ENCODE peak calls at places on chromosomes 3 and 15, in five cellular contexts. O is mesenchymal stem cell, C is fibroblast of mammary gland, H is tibial nerve, T is AG04450. P is an unnamed sample.

GRCh38 chr3:51703776-51704510 is 2.9 kb upstream of the GRM2 start:
- DNase-seq in T (no peak), H (no peak), C (no peak), O (no peak), P (no peak)

GRCh38 chr3:55584716-55585368 is 97.7 kb upstream of the WNT5A start:
- DNase-seq in C (no peak), T (no peak), O (no peak), H (no peak), P (no peak)

GRCh38 chr3:52238193-52238760 is 681 bp downstream of the TWF2 start:
- DNase-seq in T (no peak), O (peak), H (no peak), C (no peak), P (no peak)

GRCh38 chr15:48315041-48315440 is 16.2 kb upstream of the DUT start:
- DNase-seq in T (no peak), O (no peak), C (no peak), H (no peak), P (no peak)

GRCh38 chr3:85360742-85361387 is 402.1 kb downstream of the CADM2 start:
- DNase-seq in C (peak), O (no peak), T (no peak), H (peak), P (peak)

GRCh38 chr3:185400340-185400667 is 37.4 kb downstream of the MAP3K13 start:
- DNase-seq in H (no peak), C (peak), O (no peak), T (no peak), P (no peak)

GRCh38 chr3:121998588-121999473 is 23.2 kb downstream of the ILDR1 start:
- DNase-seq in C (no peak), T (no peak), O (no peak), H (no peak), P (no peak)

GRCh38 chr3:60579734-60580133 is 671.5 kb downstream of the FHIT start:
- DNase-seq in C (peak), T (peak), O (peak), H (no peak), P (peak)

GRCh38 chr15:90394702-90395442 is 6.8 kb downstream of the IQGAP1 start:
- DNase-seq in H (no peak), C (no peak), T (no peak), O (no peak), P (no peak)

GRCh38 chr3:37923576-37923926 is 61.9 kb downstream of the CTDSPL start:
- DNase-seq in T (no peak), O (no peak), C (no peak), H (no peak), P (no peak)
- H3K4me3 ChIP-seq in T (no peak), O (no peak), C (no peak), H (no peak), P (no peak)

DNA sequence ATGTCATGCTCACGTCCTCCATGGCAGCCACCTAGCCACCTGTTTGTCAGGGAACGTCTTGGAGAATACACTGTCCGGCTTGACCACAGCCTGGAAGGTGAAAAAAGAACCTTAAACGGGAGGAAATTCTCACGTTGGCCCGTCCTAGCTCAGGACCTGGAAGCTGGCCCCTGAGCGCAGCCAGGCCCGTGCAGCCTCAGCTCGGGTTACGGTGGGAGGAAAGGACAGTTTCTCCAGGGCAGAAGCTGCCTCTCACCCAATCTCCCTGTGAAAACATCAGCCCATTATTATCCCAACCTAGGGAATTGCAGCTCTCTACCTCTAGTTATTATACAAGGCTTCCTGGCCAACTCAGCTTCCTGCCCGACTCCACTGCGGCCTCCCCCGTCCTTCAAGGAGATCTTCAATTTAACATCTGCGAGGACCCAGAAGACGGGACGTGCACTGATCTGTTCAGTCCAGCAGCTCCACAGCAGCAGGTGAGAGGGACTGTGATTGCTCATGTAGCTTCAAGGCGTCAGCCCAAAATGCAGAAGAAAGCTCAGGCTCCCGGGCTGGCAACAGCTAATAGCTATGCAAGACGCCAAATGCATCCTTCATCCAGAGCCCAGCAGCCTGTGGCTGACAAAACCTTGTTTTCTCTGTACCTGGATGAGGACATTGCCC is 84.7 kb downstream of the ADAMTS17 start:
- DNase-seq in H (no peak), C (no peak), T (no peak), O (no peak), P (no peak)
- H3K4me3 ChIP-seq in H (no peak), C (no peak), T (no peak), O (no peak), P (no peak)

GRCh38 chr3:166764698-166765318 is 615.3 kb downstream of the ZBBX start:
- DNase-seq in O (no peak), T (no peak), C (no peak), H (no peak), P (no peak)
- H3K4me3 ChIP-seq in O (no peak), T (no peak), C (no peak), H (no peak), P (no peak)

DNA sequence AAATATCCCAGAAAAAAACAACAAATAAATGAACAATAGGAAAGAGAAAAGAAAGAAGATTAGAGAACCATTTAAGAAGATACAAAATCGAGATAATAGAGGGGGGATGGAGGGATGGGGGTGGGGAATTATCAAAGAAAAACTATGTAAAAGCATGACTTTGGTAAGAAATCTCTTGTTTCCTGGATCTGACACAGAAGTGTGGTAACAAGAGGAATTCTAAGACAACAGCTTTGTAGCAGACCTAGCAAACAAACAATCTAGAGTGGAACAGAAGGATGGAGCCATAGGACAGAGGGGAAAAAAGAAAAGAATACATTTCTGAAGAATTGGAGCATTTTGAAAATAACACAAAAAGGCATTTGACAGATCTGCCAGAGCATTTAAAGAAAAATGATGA is 49.3 kb upstream of the HEG1 start:
- DNase-seq in C (no peak), O (no peak), T (no peak), H (no peak), P (no peak)
- H3K4me3 ChIP-seq in C (no peak), O (no peak), T (no peak), H (no peak), P (no peak)

GRCh38 chr3:147411235-147411607 is 2.1 kb downstream of the ZIC1 start:
- DNase-seq in T (no peak), C (peak), H (no peak), O (no peak), P (no peak)
- H3K4me3 ChIP-seq in T (peak), C (peak), H (peak), O (peak), P (peak)

GRCh38 chr15:58590236-58590635 is 158.4 kb downstream of the LIPC start:
- DNase-seq in H (no peak), O (no peak), C (no peak), T (no peak), P (no peak)
- H3K4me3 ChIP-seq in H (no peak), O (no peak), C (no peak), T (no peak), P (no peak)

P was measured in brain microvascular endothelial cell.